ENCODE peak calls at places on chromosomes 4 and X, in four cellular contexts. I is GM12878, R is SK-N-SH, J is H1. B is an unnamed sample.

GRCh38 chr4:123401466-123402175 is 5.0 kb downstream of the SPRY1 start:
- DNase-seq in I (no peak), R (no peak), J (no peak), B (no peak)

GRCh38 chrX:136395271-136395670 is 92.5 kb upstream of the BRS3 start:
- DNase-seq in I (no peak), R (no peak), J (no peak), B (no peak)

GRCh38 chr4:5098176-5098575 is 46.9 kb downstream of the STK32B start:
- DNase-seq in I (no peak), R (no peak), J (no peak), B (no peak)

GRCh38 chrX:84501798-84502628 is at the start of gene HDX:
- DNase-seq in I (peak; percentile 27), R (peak; percentile 56), J (no peak), B (no peak)

GRCh38 chr4:5128569-5128968 is 77.3 kb downstream of the STK32B start:
- DNase-seq in I (no peak), R (no peak), J (no peak), B (no peak)

GRCh38 chr4:107693132-107693531 is 26.9 kb downstream of the PAPSS1 start:
- DNase-seq in I (no peak), R (no peak), J (no peak), B (no peak)

GRCh38 chrX:129983575-129984131 is 1.2 kb downstream of the BCORL1 start:
- DNase-seq in I (no peak), R (peak; percentile 80), J (no peak), B (peak; percentile 38)

GRCh38 chrX:101051549-101052302 is at the start of gene TRMT2B:
- DNase-seq in I (peak; percentile 44), R (peak; percentile 74), J (peak; percentile 36), B (peak; percentile 86)

GRCh38 chr4:119103263-119103662 is 32.4 kb upstream of the MYOZ2 start:
- DNase-seq in I (no peak), R (no peak), J (no peak), B (peak; percentile 8)

GRCh38 chr4:181202249-181202648 is 1041.0 kb upstream of the TENM3 start:
- DNase-seq in I (no peak), R (no peak), J (no peak), B (no peak)

GRCh38 chr4:113031212-113031611 is 18.2 kb upstream of the ANK2 start:
- DNase-seq in I (no peak), R (no peak), J (no peak), B (no peak)

GRCh38 chrX:40844476-40844875 is 109.1 kb upstream of the MED14 start:
- DNase-seq in I (no peak), R (no peak), J (no peak), B (no peak)

GRCh38 chrX:103630171-103630511 is 1.4 kb downstream of the TCEAL1 start:
- DNase-seq in I (no peak), R (no peak), J (no peak), B (no peak)

GRCh38 chr4:8556341-8557150 is 23.6 kb upstream of the GPR78 start:
- DNase-seq in I (no peak), R (no peak), J (no peak), B (no peak)

GRCh38 chrX:50905334-50905733 is 5.2 kb upstream of the BMP15 start:
- DNase-seq in I (no peak), R (no peak), J (no peak), B (peak; percentile 18)

GRCh38 chrX:21675931-21676330 is 17.8 kb upstream of the KLHL34 start:
- DNase-seq in I (no peak), R (no peak), J (no peak), B (no peak)

GRCh38 chr4:141541851-141542250 is 94.5 kb upstream of the IL15 start:
- DNase-seq in I (no peak), R (no peak), J (no peak), B (no peak)

GRCh38 chr4:74377714-74378113 is 12.8 kb downstream of the EREG start:
- DNase-seq in I (no peak), R (no peak), J (no peak), B (no peak)

GRCh38 chr4:3337357-3337732 is 44.5 kb downstream of the RGS12 start:
- DNase-seq in I (no peak), R (no peak), J (no peak), B (no peak)

GRCh38 chrX:106903291-106903820 is at the start of gene RIPPLY1:
- DNase-seq in I (peak; percentile 2), R (no peak), J (no peak), B (no peak)

GRCh38 chr4:84800256-84800655 is 166.2 kb downstream of the WDFY3 start:
- DNase-seq in I (no peak), R (no peak), J (no peak), B (no peak)

GRCh38 chr4:40283413-40283812 is 51.7 kb upstream of the CHRNA9 start:
- DNase-seq in I (no peak), R (no peak), J (no peak), B (no peak)

GRCh38 chr4:94739741-94740140 is 18.0 kb upstream of the BMPR1B start:
- DNase-seq in I (no peak), R (no peak), J (no peak), B (no peak)

GRCh38 chrX:41332988-41333743 is 796 bp upstream of the DDX3X start:
- DNase-seq in I (peak; percentile 81), R (peak; percentile 94), J (peak; percentile 65), B (peak; percentile 91)

GRCh38 chr4:164731827-164732474 is 22.0 kb upstream of the SMIM31 start:
- DNase-seq in I (peak; percentile 3), R (peak; percentile 54), J (peak; percentile 17), B (peak; percentile 67)

GRCh38 chr4:38082424-38083374 is 122.5 kb downstream of the PTTG2 start:
- DNase-seq in I (no peak), R (no peak), J (no peak), B (no peak)

GRCh38 chr4:147311956-147312355 is 168.9 kb upstream of the EDNRA start:
- DNase-seq in I (no peak), R (no peak), J (no peak), B (no peak)

GRCh38 chr4:182206266-182206665 is 36.9 kb upstream of the TENM3 start:
- DNase-seq in I (no peak), R (no peak), J (no peak), B (no peak)

DNA sequence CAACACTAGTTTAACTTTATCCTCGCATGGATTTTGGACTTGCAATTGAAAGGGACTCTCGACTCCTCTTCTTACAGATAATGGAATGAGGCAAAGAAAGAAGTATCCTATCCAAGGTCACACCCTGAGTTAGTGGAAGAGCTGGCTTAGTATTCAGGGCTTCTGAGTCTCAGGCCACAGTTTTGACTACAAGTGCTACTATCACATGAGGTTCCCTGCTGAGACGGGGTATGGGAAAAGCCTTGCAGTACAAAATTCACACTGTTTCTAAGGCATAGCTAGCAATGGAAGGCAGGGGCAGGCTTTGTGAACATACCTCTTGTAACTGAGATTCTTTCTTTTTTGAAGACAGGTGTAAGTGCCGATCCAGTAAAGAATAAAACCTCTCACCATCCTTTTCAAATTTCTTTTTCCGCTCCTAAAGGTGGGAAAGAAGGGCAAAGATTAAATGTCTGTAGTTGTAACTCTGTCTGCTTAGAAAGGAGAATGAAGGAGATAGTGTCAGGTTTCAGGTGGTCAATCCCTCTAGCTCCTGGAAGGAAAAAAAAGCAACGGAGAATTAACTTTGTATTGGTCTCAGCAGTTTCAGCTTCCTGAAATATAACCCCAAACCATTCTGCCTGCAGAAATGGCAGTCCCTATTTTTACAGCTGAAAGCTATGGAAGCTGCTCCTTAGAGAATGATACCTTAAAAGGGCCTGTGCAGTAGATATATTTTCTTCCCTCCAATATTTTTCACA is 199.0 kb downstream of the OPHN1 start:
- DNase-seq in I (no peak), R (no peak), J (no peak), B (no peak)
- TF ChIP-seq NRF1 in I (no peak), R (no peak), J (no peak), B (no peak)

GRCh38 chr4:170853422-170854021 is 763.8 kb upstream of the AADAT start:
- DNase-seq in I (peak; percentile 9), R (peak; percentile 33), J (peak; percentile 27), B (peak; percentile 16)
- TF ChIP-seq NRF1 in I (no peak), R (no peak), J (no peak), B (no peak)

GRCh38 chr4:1856920-1857699 is 1.2 kb upstream of the LETM1 start:
- DNase-seq in I (no peak), R (peak; percentile 67), J (no peak), B (peak; percentile 43)

GRCh38 chr4:1854752-1855151 is 1.2 kb downstream of the LETM1 start:
- DNase-seq in I (no peak), R (no peak), J (no peak), B (no peak)

GRCh38 chr4:1857931-1858330 is 2.0 kb upstream of the LETM1 start:
- DNase-seq in I (no peak), R (no peak), J (no peak), B (no peak)

GRCh38 chr4:1856071-1856919 is at the start of gene LETM1:
- DNase-seq in I (peak; percentile 83), R (peak; percentile 98), J (peak; percentile 72), B (peak; percentile 96)

DNA sequence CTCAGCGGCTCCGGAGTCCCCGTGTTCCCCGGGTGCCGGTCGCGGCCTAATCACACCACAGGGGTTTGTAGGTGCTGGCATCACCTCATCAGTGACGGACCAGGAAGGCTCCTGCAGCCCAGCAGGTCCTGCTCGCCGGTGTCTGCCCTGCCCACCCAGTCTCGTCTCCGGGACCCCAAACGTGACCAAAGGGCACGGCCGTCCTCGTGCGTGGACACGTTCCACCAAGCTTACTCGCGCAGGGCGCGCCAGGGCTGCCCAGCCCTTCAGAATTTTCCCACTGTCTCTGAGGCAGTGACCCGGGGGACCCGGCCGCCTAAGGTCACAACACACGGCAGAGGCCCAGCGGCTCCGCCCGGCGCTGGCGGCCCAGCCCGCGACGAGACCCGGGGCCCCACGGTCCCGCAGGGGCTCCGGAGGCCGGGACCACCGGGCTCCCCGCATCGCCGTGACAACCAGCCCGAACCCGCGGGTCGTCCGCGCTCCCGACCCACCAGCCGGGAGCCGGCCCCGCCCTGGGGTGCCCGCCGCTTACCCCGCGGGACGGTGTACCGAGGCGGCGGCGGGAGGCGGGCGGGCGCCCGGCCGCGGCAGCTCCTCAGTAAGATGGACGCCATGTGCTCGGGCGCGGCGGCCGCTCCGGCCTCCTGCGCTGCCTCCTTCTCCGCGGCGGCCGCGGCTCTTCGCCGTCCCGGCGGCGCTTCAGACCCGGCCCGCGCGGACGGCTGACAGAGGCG is 454 bp downstream of the LETM1 start:
- DNase-seq in I (no peak), R (peak; percentile 62), J (no peak), B (peak; percentile 70)
- TF ChIP-seq NRF1 in I (no peak), R (no peak), J (no peak), B (no peak)

GRCh38 chrX:48833531-48834138 is 1.8 kb downstream of the PCSK1N start:
- DNase-seq in I (no peak), R (peak; percentile 65), J (no peak), B (peak; percentile 27)
- TF ChIP-seq NRF1 in I (no peak), R (no peak), J (no peak), B (no peak)

GRCh38 chrX:131778269-131779218 is 234.7 kb downstream of the OR13H1 start:
- DNase-seq in I (peak; percentile 82), R (peak; percentile 67), J (no peak), B (no peak)
- TF ChIP-seq NRF1 in I (no peak), R (no peak), J (no peak), B (no peak)

GRCh38 chr4:6294705-6295421 is 25.2 kb downstream of the WFS1 start:
- DNase-seq in I (no peak), R (no peak), J (no peak), B (no peak)
- TF ChIP-seq NRF1 in I (no peak), R (no peak), J (no peak), B (no peak)

GRCh38 chr4:80740375-80740774 is 290.1 kb upstream of the BMP3 start:
- DNase-seq in I (no peak), R (no peak), J (no peak), B (no peak)
- TF ChIP-seq NRF1 in I (no peak), R (no peak), J (no peak), B (no peak)

GRCh38 chr4:19547463-19547862 is 704.2 kb upstream of the SLIT2 start:
- DNase-seq in I (no peak), R (no peak), J (no peak), B (no peak)
- TF ChIP-seq NRF1 in I (no peak), R (no peak), J (no peak), B (no peak)